ENCODE peak calls at places on chromosomes 4 and X, in six cellular contexts. One of them, this sample, is unnamed.

GRCh38 chr4:47835489-47835888 is 2.4 kb downstream of the CORIN start:
- DNase-seq in osteocyte: no peak
- DNase-seq in BJ: no peak
- DNase-seq in mesothelial cell of epicardium: no peak
- DNase-seq in sigmoid colon: no peak
- DNase-seq in fibroblast of mammary gland: no peak
- DNase-seq in this sample: no peak

GRCh38 chrX:117838581-117839331 is 277.9 kb downstream of the KLHL13 start:
- DNase-seq in BJ: no peak
- DNase-seq in osteocyte: no peak
- DNase-seq in sigmoid colon: no peak
- DNase-seq in mesothelial cell of epicardium: no peak
- DNase-seq in fibroblast of mammary gland: no peak
- DNase-seq in this sample: no peak

GRCh38 chr4:180557348-180557747 is 1685.9 kb upstream of the TENM3 start:
- DNase-seq in sigmoid colon: no peak
- DNase-seq in BJ: no peak
- DNase-seq in osteocyte: no peak
- DNase-seq in mesothelial cell of epicardium: no peak
- DNase-seq in fibroblast of mammary gland: no peak
- DNase-seq in this sample: no peak

GRCh38 chr4:141350122-141350904 is 129.6 kb downstream of the ZNF330 start:
- DNase-seq in mesothelial cell of epicardium: no peak
- DNase-seq in osteocyte: no peak
- DNase-seq in BJ: peak; percentile 48
- DNase-seq in sigmoid colon: peak; percentile 65
- DNase-seq in fibroblast of mammary gland: peak; percentile 80
- DNase-seq in this sample: no peak

GRCh38 chr4:135192746-135193535 is 991.4 kb upstream of the PABPC4L start:
- DNase-seq in osteocyte: no peak
- DNase-seq in BJ: no peak
- DNase-seq in sigmoid colon: no peak
- DNase-seq in fibroblast of mammary gland: no peak
- DNase-seq in mesothelial cell of epicardium: no peak
- DNase-seq in this sample: no peak

GRCh38 chr4:117545042-117545441 is 459.7 kb upstream of the TRAM1L1 start:
- DNase-seq in osteocyte: no peak
- DNase-seq in BJ: no peak
- DNase-seq in fibroblast of mammary gland: no peak
- DNase-seq in sigmoid colon: no peak
- DNase-seq in mesothelial cell of epicardium: no peak
- DNase-seq in this sample: no peak

GRCh38 chr4:143286733-143287570 is 49.7 kb upstream of the GAB1 start:
- DNase-seq in osteocyte: no peak
- DNase-seq in sigmoid colon: no peak
- DNase-seq in BJ: peak; percentile 39
- DNase-seq in mesothelial cell of epicardium: no peak
- DNase-seq in fibroblast of mammary gland: peak; percentile 75
- DNase-seq in this sample: no peak

GRCh38 chr4:7727727-7728126 is 211.9 kb downstream of the AFAP1 start:
- DNase-seq in fibroblast of mammary gland: peak; percentile 50
- DNase-seq in BJ: no peak
- DNase-seq in mesothelial cell of epicardium: no peak
- DNase-seq in osteocyte: no peak
- DNase-seq in sigmoid colon: no peak
- DNase-seq in this sample: no peak

GRCh38 chr4:15374697-15375096 is 53.1 kb upstream of the C1QTNF7 start:
- DNase-seq in sigmoid colon: no peak
- DNase-seq in BJ: no peak
- DNase-seq in mesothelial cell of epicardium: no peak
- DNase-seq in fibroblast of mammary gland: peak; percentile 57
- DNase-seq in osteocyte: no peak
- DNase-seq in this sample: no peak

GRCh38 chr4:152045781-152046571 is 285.2 kb upstream of the GATB start:
- DNase-seq in osteocyte: no peak
- DNase-seq in mesothelial cell of epicardium: peak; percentile 63
- DNase-seq in fibroblast of mammary gland: no peak
- DNase-seq in BJ: no peak
- DNase-seq in sigmoid colon: no peak
- DNase-seq in this sample: peak; percentile 84

GRCh38 chr4:124736526-124736925 is 24.0 kb upstream of the ANKRD50 start:
- DNase-seq in BJ: no peak
- DNase-seq in sigmoid colon: no peak
- DNase-seq in mesothelial cell of epicardium: no peak
- DNase-seq in osteocyte: no peak
- DNase-seq in fibroblast of mammary gland: no peak
- DNase-seq in this sample: no peak

GRCh38 chr4:19700951-19701350 is 550.8 kb upstream of the SLIT2 start:
- DNase-seq in osteocyte: no peak
- DNase-seq in fibroblast of mammary gland: peak; percentile 66
- DNase-seq in mesothelial cell of epicardium: no peak
- DNase-seq in BJ: no peak
- DNase-seq in sigmoid colon: no peak
- DNase-seq in this sample: no peak

GRCh38 chrX:149491812-149492211 is 13.3 kb downstream of the IDS start:
- DNase-seq in osteocyte: no peak
- DNase-seq in BJ: no peak
- DNase-seq in sigmoid colon: no peak
- DNase-seq in mesothelial cell of epicardium: no peak
- DNase-seq in fibroblast of mammary gland: no peak
- DNase-seq in this sample: no peak

GRCh38 chr4:7262134-7262533 is 69.8 kb downstream of the SORCS2 start:
- DNase-seq in sigmoid colon: no peak
- DNase-seq in osteocyte: no peak
- DNase-seq in fibroblast of mammary gland: no peak
- DNase-seq in BJ: no peak
- DNase-seq in mesothelial cell of epicardium: no peak
- DNase-seq in this sample: no peak

GRCh38 chr4:94577136-94577535 is 125.4 kb downstream of the PDLIM5 start:
- DNase-seq in mesothelial cell of epicardium: no peak
- DNase-seq in sigmoid colon: peak; percentile 71
- DNase-seq in osteocyte: no peak
- DNase-seq in fibroblast of mammary gland: peak; percentile 41
- DNase-seq in BJ: peak; percentile 26
- DNase-seq in this sample: no peak

GRCh38 chr4:114180481-114180880 is 201.0 kb upstream of the ARSJ start:
- DNase-seq in fibroblast of mammary gland: peak; percentile 90
- DNase-seq in osteocyte: no peak
- DNase-seq in mesothelial cell of epicardium: no peak
- DNase-seq in sigmoid colon: no peak
- DNase-seq in BJ: no peak
- DNase-seq in this sample: no peak

GRCh38 chrX:54452920-54453319 is 12.7 kb downstream of the TSR2 start:
- DNase-seq in osteocyte: no peak
- DNase-seq in fibroblast of mammary gland: peak; percentile 17
- DNase-seq in mesothelial cell of epicardium: no peak
- DNase-seq in BJ: no peak
- DNase-seq in sigmoid colon: no peak
- DNase-seq in this sample: no peak

GRCh38 chrX:96833333-96833732 is 50.4 kb upstream of the RPA4 start:
- DNase-seq in osteocyte: no peak
- DNase-seq in BJ: no peak
- DNase-seq in sigmoid colon: no peak
- DNase-seq in mesothelial cell of epicardium: no peak
- DNase-seq in fibroblast of mammary gland: no peak
- DNase-seq in this sample: no peak

GRCh38 chr4:150232029-150232428 is 153.8 kb downstream of the DCLK2 start:
- DNase-seq in sigmoid colon: no peak
- DNase-seq in osteocyte: no peak
- DNase-seq in mesothelial cell of epicardium: no peak
- DNase-seq in fibroblast of mammary gland: peak; percentile 68
- DNase-seq in BJ: no peak
- DNase-seq in this sample: no peak

GRCh38 chr4:2284934-2285664 is 23.2 kb upstream of the MXD4 start:
- DNase-seq in sigmoid colon: peak; percentile 50
- DNase-seq in fibroblast of mammary gland: peak; percentile 74
- DNase-seq in BJ: no peak
- DNase-seq in mesothelial cell of epicardium: peak; percentile 4
- DNase-seq in osteocyte: no peak
- DNase-seq in this sample: no peak

GRCh38 chrX:19156223-19156622 is 34.0 kb upstream of the ADGRG2 start:
- DNase-seq in BJ: no peak
- DNase-seq in mesothelial cell of epicardium: no peak
- DNase-seq in sigmoid colon: no peak
- DNase-seq in fibroblast of mammary gland: peak; percentile 61
- DNase-seq in osteocyte: no peak
- DNase-seq in this sample: no peak

GRCh38 chr4:56658410-56659003 is 22.6 kb downstream of the HOPX start:
- DNase-seq in fibroblast of mammary gland: peak; percentile 66
- DNase-seq in sigmoid colon: no peak
- DNase-seq in osteocyte: no peak
- DNase-seq in BJ: no peak
- DNase-seq in mesothelial cell of epicardium: no peak
- DNase-seq in this sample: no peak

GRCh38 chr4:150591904-150592303 is 10.0 kb downstream of the MAB21L2 start:
- DNase-seq in mesothelial cell of epicardium: no peak
- DNase-seq in fibroblast of mammary gland: no peak
- DNase-seq in sigmoid colon: no peak
- DNase-seq in osteocyte: no peak
- DNase-seq in BJ: no peak
- DNase-seq in this sample: no peak

GRCh38 chr4:110914791-110915190 is 291.9 kb upstream of the PITX2 start:
- DNase-seq in osteocyte: no peak
- DNase-seq in BJ: no peak
- DNase-seq in sigmoid colon: no peak
- DNase-seq in fibroblast of mammary gland: no peak
- DNase-seq in mesothelial cell of epicardium: no peak
- DNase-seq in this sample: no peak

GRCh38 chr4:25889626-25890025 is 24.4 kb upstream of the SMIM20 start:
- DNase-seq in osteocyte: no peak
- DNase-seq in BJ: no peak
- DNase-seq in mesothelial cell of epicardium: no peak
- DNase-seq in fibroblast of mammary gland: no peak
- DNase-seq in sigmoid colon: no peak
- DNase-seq in this sample: no peak

GRCh38 chr4:81466841-81467671 is 4.7 kb downstream of the RASGEF1B start:
- DNase-seq in osteocyte: no peak
- DNase-seq in BJ: no peak
- DNase-seq in sigmoid colon: no peak
- DNase-seq in mesothelial cell of epicardium: peak; percentile 24
- DNase-seq in fibroblast of mammary gland: peak; percentile 68
- DNase-seq in this sample: no peak

GRCh38 chrX:43165343-43165920 is 387.5 kb upstream of the PPP1R2C start:
- DNase-seq in BJ: no peak
- DNase-seq in mesothelial cell of epicardium: no peak
- DNase-seq in fibroblast of mammary gland: no peak
- DNase-seq in osteocyte: no peak
- DNase-seq in sigmoid colon: no peak
- DNase-seq in this sample: no peak

DNA sequence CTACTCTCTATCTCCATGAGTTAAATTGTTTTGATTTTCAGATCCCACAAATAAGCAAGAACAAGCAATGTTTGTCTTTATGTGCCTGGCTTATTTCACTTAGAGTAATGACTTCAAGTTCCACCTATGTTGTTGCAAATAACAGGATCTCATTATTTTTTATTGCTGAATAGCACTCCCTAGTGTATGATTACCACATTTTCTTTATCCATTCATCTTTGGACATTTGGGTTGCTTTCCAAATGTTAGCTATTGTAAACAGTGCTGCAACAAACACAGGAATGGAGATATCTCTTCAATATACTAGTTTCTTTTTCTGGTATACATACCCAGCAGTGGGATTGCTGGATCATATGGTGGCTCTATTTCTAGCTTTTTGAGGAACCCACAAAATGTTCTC is 136.0 kb downstream of the SLITRK2 start:
- DNase-seq in mesothelial cell of epicardium: no peak
- DNase-seq in sigmoid colon: no peak
- DNase-seq in osteocyte: no peak
- DNase-seq in BJ: no peak
- DNase-seq in fibroblast of mammary gland: no peak
- DNase-seq in this sample: no peak
- TF ChIP-seq CTCF in mesothelial cell of epicardium: no peak
- TF ChIP-seq CTCF in sigmoid colon: no peak
- TF ChIP-seq CTCF in osteocyte: no peak
- TF ChIP-seq CTCF in BJ: no peak
- TF ChIP-seq CTCF in fibroblast of mammary gland: no peak
- TF ChIP-seq CTCF in this sample: no peak

GRCh38 chr4:8726344-8726851 is 133.8 kb downstream of the CPZ start:
- DNase-seq in osteocyte: peak; percentile 84
- DNase-seq in fibroblast of mammary gland: no peak
- DNase-seq in mesothelial cell of epicardium: peak; percentile 9
- DNase-seq in sigmoid colon: peak; percentile 56
- DNase-seq in BJ: no peak
- DNase-seq in this sample: peak; percentile 62

GRCh38 chr4:8728536-8729407 is 136.2 kb downstream of the CPZ start:
- DNase-seq in BJ: no peak
- DNase-seq in fibroblast of mammary gland: no peak
- DNase-seq in osteocyte: peak; percentile 80
- DNase-seq in mesothelial cell of epicardium: peak; percentile 11
- DNase-seq in sigmoid colon: peak; percentile 56
- DNase-seq in this sample: peak; percentile 60

GRCh38 chr4:8727131-8727530 is 134.6 kb downstream of the CPZ start:
- DNase-seq in mesothelial cell of epicardium: no peak
- DNase-seq in BJ: no peak
- DNase-seq in sigmoid colon: peak; percentile 48
- DNase-seq in fibroblast of mammary gland: no peak
- DNase-seq in osteocyte: no peak
- DNase-seq in this sample: peak; percentile 47

GRCh38 chr4:8729408-8730149 is 137.0 kb downstream of the CPZ start:
- DNase-seq in mesothelial cell of epicardium: peak; percentile 15
- DNase-seq in BJ: no peak
- DNase-seq in sigmoid colon: peak; percentile 55
- DNase-seq in fibroblast of mammary gland: no peak
- DNase-seq in osteocyte: peak; percentile 77
- DNase-seq in this sample: no peak

GRCh38 chr4:8727546-8728510 is 135.3 kb downstream of the CPZ start:
- DNase-seq in sigmoid colon: peak; percentile 56
- DNase-seq in mesothelial cell of epicardium: peak; percentile 7
- DNase-seq in BJ: no peak
- DNase-seq in osteocyte: no peak
- DNase-seq in fibroblast of mammary gland: no peak
- DNase-seq in this sample: peak; percentile 58
- TF ChIP-seq CTCF in sigmoid colon: no peak
- TF ChIP-seq CTCF in mesothelial cell of epicardium: no peak
- TF ChIP-seq CTCF in BJ: no peak
- TF ChIP-seq CTCF in osteocyte: no peak
- TF ChIP-seq CTCF in fibroblast of mammary gland: no peak
- TF ChIP-seq CTCF in this sample: no peak

GRCh38 chrX:85622635-85623034 is 243.2 kb upstream of the POF1B start:
- DNase-seq in BJ: no peak
- DNase-seq in fibroblast of mammary gland: no peak
- DNase-seq in sigmoid colon: no peak
- DNase-seq in mesothelial cell of epicardium: no peak
- DNase-seq in osteocyte: no peak
- DNase-seq in this sample: no peak

GRCh38 chrX:85630901-85631300 is 251.4 kb upstream of the POF1B start:
- DNase-seq in mesothelial cell of epicardium: no peak
- DNase-seq in sigmoid colon: no peak
- DNase-seq in BJ: no peak
- DNase-seq in fibroblast of mammary gland: no peak
- DNase-seq in osteocyte: no peak
- DNase-seq in this sample: no peak

GRCh38 chrX:85627363-85627762 is 247.9 kb upstream of the POF1B start:
- DNase-seq in sigmoid colon: no peak
- DNase-seq in fibroblast of mammary gland: no peak
- DNase-seq in osteocyte: no peak
- DNase-seq in BJ: no peak
- DNase-seq in mesothelial cell of epicardium: no peak
- DNase-seq in this sample: no peak
- TF ChIP-seq CTCF in sigmoid colon: no peak
- TF ChIP-seq CTCF in fibroblast of mammary gland: peak; percentile 15
- TF ChIP-seq CTCF in osteocyte: peak; percentile 33
- TF ChIP-seq CTCF in BJ: peak; percentile 34
- TF ChIP-seq CTCF in mesothelial cell of epicardium: no peak
- TF ChIP-seq CTCF in this sample: peak; percentile 70

GRCh38 chrX:102840871-102841705 is 96.0 kb upstream of the RAB40AL start:
- DNase-seq in osteocyte: no peak
- DNase-seq in fibroblast of mammary gland: peak; percentile 51
- DNase-seq in BJ: no peak
- DNase-seq in sigmoid colon: no peak
- DNase-seq in mesothelial cell of epicardium: no peak
- DNase-seq in this sample: no peak
- TF ChIP-seq CTCF in osteocyte: no peak
- TF ChIP-seq CTCF in fibroblast of mammary gland: peak; percentile 29
- TF ChIP-seq CTCF in BJ: no peak
- TF ChIP-seq CTCF in sigmoid colon: no peak
- TF ChIP-seq CTCF in mesothelial cell of epicardium: peak; percentile 34
- TF ChIP-seq CTCF in this sample: peak; percentile 27

This sample was measured in type B pancreatic cell.